ENCODE peak calls at places on chromosomes 12 and 14, in seven cellular contexts. One of them, this sample, is unnamed.

GRCh38 chr12:107405436-107405835 is 280.2 kb upstream of the PWP1 start:
- DNase-seq in cardiac fibroblast: no peak
- DNase-seq in lower leg skin: no peak
- DNase-seq in left colon: peak
- DNase-seq in astrocyte of the spinal cord: no peak
- DNase-seq in HepG2: no peak
- DNase-seq in tibial artery: no peak
- DNase-seq in this sample: no peak

GRCh38 chr12:53441040-53441833 is at the start of gene PRR13:
- DNase-seq in cardiac fibroblast: peak
- DNase-seq in lower leg skin: peak
- DNase-seq in left colon: peak
- DNase-seq in astrocyte of the spinal cord: peak
- DNase-seq in HepG2: peak
- DNase-seq in tibial artery: peak
- DNase-seq in this sample: peak

GRCh38 chr14:88518592-88519512 is 36.0 kb downstream of the PTPN21 start:
- DNase-seq in cardiac fibroblast: peak
- DNase-seq in lower leg skin: no peak
- DNase-seq in left colon: no peak
- DNase-seq in astrocyte of the spinal cord: peak
- DNase-seq in HepG2: no peak
- DNase-seq in tibial artery: no peak
- DNase-seq in this sample: peak

GRCh38 chr14:77290705-77291104 is 19.7 kb upstream of the NGB start:
- DNase-seq in cardiac fibroblast: no peak
- DNase-seq in lower leg skin: no peak
- DNase-seq in left colon: no peak
- DNase-seq in astrocyte of the spinal cord: no peak
- DNase-seq in HepG2: no peak
- DNase-seq in tibial artery: no peak
- DNase-seq in this sample: peak

GRCh38 chr12:128078311-128078851 is 188.6 kb upstream of the TMEM132C start:
- DNase-seq in cardiac fibroblast: no peak
- DNase-seq in lower leg skin: peak
- DNase-seq in left colon: no peak
- DNase-seq in astrocyte of the spinal cord: peak
- DNase-seq in HepG2: no peak
- DNase-seq in tibial artery: no peak
- DNase-seq in this sample: peak

GRCh38 chr12:104737682-104738370 is 220.3 kb downstream of the SLC41A2 start:
- DNase-seq in cardiac fibroblast: no peak
- DNase-seq in lower leg skin: no peak
- DNase-seq in left colon: no peak
- DNase-seq in astrocyte of the spinal cord: no peak
- DNase-seq in HepG2: no peak
- DNase-seq in tibial artery: no peak
- DNase-seq in this sample: no peak

GRCh38 chr14:75042040-75042439 is 9.2 kb downstream of the MLH3 start:
- DNase-seq in cardiac fibroblast: no peak
- DNase-seq in lower leg skin: no peak
- DNase-seq in left colon: no peak
- DNase-seq in astrocyte of the spinal cord: peak
- DNase-seq in HepG2: no peak
- DNase-seq in tibial artery: no peak
- DNase-seq in this sample: no peak

GRCh38 chr12:117768860-117769259 is 199.9 kb downstream of the KSR2 start:
- DNase-seq in cardiac fibroblast: no peak
- DNase-seq in lower leg skin: no peak
- DNase-seq in left colon: no peak
- DNase-seq in astrocyte of the spinal cord: no peak
- DNase-seq in HepG2: no peak
- DNase-seq in tibial artery: no peak
- DNase-seq in this sample: no peak

GRCh38 chr14:22569749-22570131 is 19.3 kb downstream of the DAD1 start:
- DNase-seq in cardiac fibroblast: no peak
- DNase-seq in lower leg skin: no peak
- DNase-seq in left colon: no peak
- DNase-seq in astrocyte of the spinal cord: no peak
- DNase-seq in HepG2: no peak
- DNase-seq in tibial artery: no peak
- DNase-seq in this sample: no peak

GRCh38 chr12:14514154-14514842 is 53.4 kb downstream of the PLBD1 start:
- DNase-seq in cardiac fibroblast: peak
- DNase-seq in lower leg skin: no peak
- DNase-seq in left colon: peak
- DNase-seq in astrocyte of the spinal cord: peak
- DNase-seq in HepG2: peak
- DNase-seq in tibial artery: no peak
- DNase-seq in this sample: peak

GRCh38 chr12:57755454-57756372 is 810 bp downstream of the MARCHF9 start:
- DNase-seq in cardiac fibroblast: no peak
- DNase-seq in lower leg skin: no peak
- DNase-seq in left colon: peak
- DNase-seq in astrocyte of the spinal cord: no peak
- DNase-seq in HepG2: no peak
- DNase-seq in tibial artery: no peak
- DNase-seq in this sample: no peak

GRCh38 chr14:100755649-100756048 is 29.0 kb downstream of the DLK1 start:
- DNase-seq in cardiac fibroblast: no peak
- DNase-seq in lower leg skin: no peak
- DNase-seq in left colon: no peak
- DNase-seq in astrocyte of the spinal cord: peak
- DNase-seq in HepG2: no peak
- DNase-seq in tibial artery: no peak
- DNase-seq in this sample: no peak

GRCh38 chr12:49535921-49536525 is 2.8 kb upstream of the KCNH3 start:
- DNase-seq in cardiac fibroblast: no peak
- DNase-seq in lower leg skin: peak
- DNase-seq in left colon: no peak
- DNase-seq in astrocyte of the spinal cord: no peak
- DNase-seq in HepG2: no peak
- DNase-seq in tibial artery: no peak
- DNase-seq in this sample: no peak

GRCh38 chr12:76299536-76300296 is 48.5 kb downstream of the BBS10 start:
- DNase-seq in cardiac fibroblast: no peak
- DNase-seq in lower leg skin: no peak
- DNase-seq in left colon: no peak
- DNase-seq in astrocyte of the spinal cord: no peak
- DNase-seq in HepG2: peak
- DNase-seq in tibial artery: no peak
- DNase-seq in this sample: no peak

GRCh38 chr12:4268549-4269181 is 4.9 kb upstream of the CCND2 start:
- DNase-seq in cardiac fibroblast: no peak
- DNase-seq in lower leg skin: peak
- DNase-seq in left colon: peak
- DNase-seq in astrocyte of the spinal cord: no peak
- DNase-seq in HepG2: no peak
- DNase-seq in tibial artery: no peak
- DNase-seq in this sample: no peak

GRCh38 chr12:110355080-110355479 is 48.4 kb downstream of the ANAPC7 start:
- DNase-seq in cardiac fibroblast: no peak
- DNase-seq in lower leg skin: no peak
- DNase-seq in left colon: no peak
- DNase-seq in astrocyte of the spinal cord: no peak
- DNase-seq in HepG2: peak
- DNase-seq in tibial artery: no peak
- DNase-seq in this sample: peak

GRCh38 chr12:93163260-93164036 is 214.3 kb upstream of the NUDT4 start:
- DNase-seq in cardiac fibroblast: no peak
- DNase-seq in lower leg skin: no peak
- DNase-seq in left colon: no peak
- DNase-seq in astrocyte of the spinal cord: no peak
- DNase-seq in HepG2: no peak
- DNase-seq in tibial artery: no peak
- DNase-seq in this sample: peak

GRCh38 chr14:99741227-99741976 is 51.8 kb upstream of the EML1 start:
- DNase-seq in cardiac fibroblast: no peak
- DNase-seq in lower leg skin: no peak
- DNase-seq in left colon: no peak
- DNase-seq in astrocyte of the spinal cord: no peak
- DNase-seq in HepG2: no peak
- DNase-seq in tibial artery: no peak
- DNase-seq in this sample: no peak

GRCh38 chr12:9707864-9708808 is 24.8 kb downstream of the CLECL1 start:
- DNase-seq in cardiac fibroblast: peak
- DNase-seq in lower leg skin: no peak
- DNase-seq in left colon: peak
- DNase-seq in astrocyte of the spinal cord: peak
- DNase-seq in HepG2: peak
- DNase-seq in tibial artery: peak
- DNase-seq in this sample: peak

GRCh38 chr14:30940886-30941285 is 66.5 kb downstream of the COCH start:
- DNase-seq in cardiac fibroblast: no peak
- DNase-seq in lower leg skin: no peak
- DNase-seq in left colon: no peak
- DNase-seq in astrocyte of the spinal cord: no peak
- DNase-seq in HepG2: no peak
- DNase-seq in tibial artery: no peak
- DNase-seq in this sample: no peak

This sample was measured in brain microvascular endothelial cell.